ENCODE peak calls at places on chromosomes 1 and 21, in seven cellular contexts. H is OCI-LY7, R is heart left ventricle, M is tibial nerve, K is suprapubic skin, D is neural progenitor cell, C is endothelial cell of umbilical vein. Z is an unnamed sample. For H3K4me1, the result is how much of the 10 kb centered on the place peaks cover.

GRCh38 chr1:244272471-244273261 is 179.0 kb downstream of the ADSS2 start:
- DNase-seq in H (peak), R (peak), M (peak), K (peak), D (peak), C (peak), Z (peak)

GRCh38 chr1:247189981-247190798 is 18.4 kb upstream of the ZNF124 start:
- DNase-seq in H (no peak), R (no peak), M (no peak), K (no peak), D (no peak), C (no peak), Z (no peak)

GRCh38 chr1:185050823-185051451 is 5.6 kb downstream of the RNF2 start:
- DNase-seq in H (no peak), R (no peak), M (no peak), K (no peak), D (no peak), C (no peak), Z (no peak)

GRCh38 chr21:14842641-14843040 is 222.2 kb downstream of the NRIP1 start:
- DNase-seq in H (no peak), R (no peak), M (no peak), K (no peak), D (no peak), C (no peak), Z (no peak)

GRCh38 chr1:33007190-33008050 is 29.3 kb downstream of the AK2 start:
- DNase-seq in H (peak), R (peak), M (peak), K (no peak), D (peak), C (peak), Z (peak)

GRCh38 chr1:100982783-100983182 is 42.8 kb downstream of the DPH5 start:
- DNase-seq in H (no peak), R (no peak), M (no peak), K (no peak), D (no peak), C (no peak), Z (no peak)

GRCh38 chr1:196415978-196416377 is 192.3 kb downstream of the KCNT2 start:
- DNase-seq in H (no peak), R (no peak), M (no peak), K (no peak), D (no peak), C (no peak), Z (no peak)

GRCh38 chr1:180773210-180773865 is 139.4 kb upstream of the KIAA1614 start:
- DNase-seq in H (no peak), R (no peak), M (no peak), K (no peak), D (no peak), C (peak), Z (no peak)

GRCh38 chr1:234535208-234535607 is 56.2 kb upstream of the TARBP1 start:
- DNase-seq in H (no peak), R (no peak), M (no peak), K (no peak), D (no peak), C (no peak), Z (no peak)

GRCh38 chr1:234537236-234537635 is 58.3 kb upstream of the TARBP1 start:
- DNase-seq in H (no peak), R (no peak), M (no peak), K (no peak), D (no peak), C (no peak), Z (no peak)

GRCh38 chr1:234535763-234536515 is 57.0 kb upstream of the TARBP1 start:
- DNase-seq in H (no peak), R (peak), M (peak), K (peak), D (peak), C (peak), Z (peak)

GRCh38 chr1:234538062-234538731 is 59.2 kb upstream of the TARBP1 start:
- DNase-seq in H (no peak), R (no peak), M (no peak), K (peak), D (no peak), C (no peak), Z (no peak)

DNA sequence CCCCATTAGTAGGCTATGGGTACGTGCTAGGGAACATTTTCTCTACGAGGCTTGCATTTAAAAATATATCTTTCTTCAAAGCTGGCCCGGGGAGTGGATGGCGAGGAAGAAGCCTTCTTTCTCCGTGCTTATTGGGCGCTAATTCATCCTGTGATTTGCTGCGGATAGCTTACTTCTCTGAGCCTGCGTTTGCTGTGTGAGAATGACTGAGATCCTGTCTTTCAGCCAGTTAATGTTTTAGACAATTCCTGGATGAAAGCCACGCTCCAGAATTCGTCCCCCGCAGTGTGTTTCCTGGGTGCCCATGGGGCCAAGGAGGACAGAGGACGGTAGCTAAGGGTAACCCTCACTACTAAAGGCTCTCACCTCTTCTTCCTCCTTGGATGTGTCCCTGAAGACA is 57.8 kb upstream of the TARBP1 start:
- DNase-seq in H (no peak), R (no peak), M (no peak), K (no peak), D (no peak), C (no peak), Z (no peak)
- H3K4me1 ChIP-seq in H (under half), R (under half), M (half or more), K (half or more), D (under half), C (under half), Z (half or more)

GRCh38 chr1:2477309-2477708 is 1.2 kb downstream of the PLCH2 start:
- DNase-seq in H (no peak), R (no peak), M (no peak), K (no peak), D (no peak), C (no peak), Z (no peak)

GRCh38 chr1:2476066-2476999 is at the start of gene PLCH2:
- DNase-seq in H (no peak), R (no peak), M (no peak), K (no peak), D (peak), C (no peak), Z (no peak)

GRCh38 chr1:2479186-2479585 is 3.1 kb downstream of the PLCH2 start:
- DNase-seq in H (no peak), R (no peak), M (no peak), K (no peak), D (no peak), C (no peak), Z (no peak)

GRCh38 chr1:2479618-2480017 is 3.5 kb downstream of the PLCH2 start:
- DNase-seq in H (no peak), R (no peak), M (no peak), K (no peak), D (no peak), C (no peak), Z (no peak)

GRCh38 chr1:2478100-2478499 is 2.0 kb downstream of the PLCH2 start:
- DNase-seq in H (no peak), R (no peak), M (no peak), K (no peak), D (no peak), C (no peak), Z (no peak)
- H3K4me3 ChIP-seq in H (no peak), R (no peak), M (no peak), K (no peak), D (no peak), C (no peak), Z (no peak)

DNA sequence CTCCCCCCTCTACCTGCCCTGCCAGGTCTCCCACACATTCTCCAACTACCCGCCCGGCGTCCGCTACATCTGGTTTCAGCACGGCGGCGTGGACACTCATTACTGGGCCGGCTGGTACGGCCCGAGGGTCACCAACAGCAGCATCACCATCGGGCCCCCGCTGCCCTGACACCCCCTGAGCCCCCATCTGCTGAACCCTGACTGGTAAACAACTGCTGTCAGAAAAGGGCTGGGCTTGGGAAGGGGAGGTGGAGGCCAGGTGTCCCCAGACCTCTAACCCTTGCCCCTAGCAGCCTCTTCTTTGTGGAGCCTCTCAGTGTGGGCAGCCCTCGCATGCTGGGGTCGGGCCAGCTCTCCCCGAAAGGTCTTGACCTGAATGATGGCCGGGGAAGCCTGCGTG is 2.9 kb upstream of the FBXO6 start:
- DNase-seq in H (no peak), R (no peak), M (no peak), K (no peak), D (no peak), C (no peak), Z (no peak)
- H3K27ac ChIP-seq in H (no peak), R (no peak), M (no peak), K (no peak), D (no peak), C (no peak), Z (no peak)

GRCh38 chr1:167726038-167726437 is 4.3 kb downstream of the MPZL1 start:
- DNase-seq in H (no peak), R (no peak), M (no peak), K (no peak), D (no peak), C (no peak), Z (no peak)

GRCh38 chr1:167722152-167722869 is 529 bp downstream of the MPZL1 start:
- DNase-seq in H (peak), R (peak), M (no peak), K (peak), D (peak), C (peak), Z (peak)

GRCh38 chr1:167721617-167722151 is at the start of gene MPZL1:
- DNase-seq in H (peak), R (peak), M (peak), K (peak), D (peak), C (peak), Z (peak)

GRCh38 chr1:167722870-167723251 is 1.1 kb downstream of the MPZL1 start:
- DNase-seq in H (no peak), R (no peak), M (no peak), K (no peak), D (no peak), C (no peak), Z (no peak)

DNA sequence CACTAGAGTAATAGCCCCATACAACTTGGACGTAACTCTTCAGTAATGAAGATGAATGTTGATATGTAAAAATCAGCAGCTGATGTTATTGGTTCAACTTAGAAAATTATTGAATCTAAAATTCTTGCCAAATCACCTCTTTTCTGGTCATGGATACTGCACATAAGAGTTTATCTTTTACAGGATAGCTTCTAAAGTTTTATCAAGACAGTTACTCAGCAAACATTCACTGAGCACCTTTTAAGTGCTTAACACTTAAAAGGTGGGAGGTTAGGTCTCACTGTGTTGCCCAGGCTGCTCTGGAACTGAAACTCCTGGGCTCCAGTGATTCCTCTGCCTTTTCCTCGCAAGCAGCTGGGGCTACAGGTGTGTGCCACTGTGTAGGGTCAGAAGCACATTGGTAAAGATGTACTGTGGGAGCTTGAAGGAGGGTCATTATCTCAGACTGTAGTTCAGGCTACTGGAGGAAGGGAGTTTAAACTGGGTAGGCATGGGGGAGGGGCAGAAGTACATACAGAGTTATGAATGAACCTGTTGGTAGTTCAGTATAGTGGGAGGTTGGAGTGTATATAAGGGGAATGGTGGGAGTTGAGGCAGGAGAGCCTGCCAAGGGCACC is 2.0 kb downstream of the MPZL1 start:
- DNase-seq in H (peak), R (no peak), M (no peak), K (no peak), D (no peak), C (no peak), Z (no peak)
- H3K4me1 ChIP-seq in H (half or more), R (under half), M (under half), K (under half), D (under half), C (under half), Z (under half)

DNA sequence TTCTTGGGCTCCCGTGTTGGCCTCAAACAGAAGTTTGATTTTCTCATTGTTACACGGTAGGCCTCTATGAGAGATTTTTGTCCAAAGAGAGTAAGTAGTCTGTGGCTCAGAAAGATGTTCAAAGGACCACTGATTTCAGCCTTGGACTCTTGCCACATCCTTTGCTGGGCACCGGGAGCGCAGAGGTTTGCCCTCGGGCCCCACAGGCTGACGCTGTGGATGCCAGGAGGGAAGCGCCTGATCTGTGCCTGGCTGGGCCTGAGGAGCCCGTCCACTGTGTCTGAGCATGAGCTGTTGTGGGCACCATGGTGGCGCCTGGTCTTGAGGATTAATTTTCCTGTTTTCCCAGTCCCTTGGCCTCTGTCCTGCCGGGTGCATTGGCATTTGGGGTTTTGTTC is 52.3 kb downstream of the PCNT start:
- DNase-seq in H (no peak), R (no peak), M (no peak), K (no peak), D (no peak), C (no peak), Z (no peak)
- H3K4me3 ChIP-seq in H (no peak), R (no peak), M (no peak), K (no peak), D (no peak), C (no peak), Z (no peak)

GRCh38 chr1:23977187-23977853 is 2.8 kb downstream of the SRSF10 start:
- DNase-seq in H (peak), R (no peak), M (no peak), K (no peak), D (no peak), C (no peak), Z (no peak)
- H3K27ac ChIP-seq in H (peak), R (peak), M (peak), K (no peak), D (no peak), C (no peak), Z (no peak)

GRCh38 chr1:18325151-18325550 is 155.6 kb upstream of the KLHDC7A start:
- DNase-seq in H (no peak), R (no peak), M (no peak), K (no peak), D (peak), C (no peak), Z (peak)
- H3K4me1 ChIP-seq in H (under half), R (under half), M (under half), K (under half), D (under half), C (under half), Z (under half)

GRCh38 chr1:29687601-29688244 is 451.4 kb downstream of the PTPRU start:
- DNase-seq in H (no peak), R (no peak), M (no peak), K (no peak), D (no peak), C (no peak), Z (no peak)
- H3K4me3 ChIP-seq in H (no peak), R (no peak), M (no peak), K (no peak), D (no peak), C (no peak), Z (no peak)

GRCh38 chr1:224343679-224344078 is 13.0 kb upstream of the CNIH4 start:
- DNase-seq in H (no peak), R (no peak), M (no peak), K (no peak), D (no peak), C (no peak), Z (no peak)

GRCh38 chr1:224333939-224334701 is 4.1 kb upstream of the NVL start:
- DNase-seq in H (no peak), R (no peak), M (no peak), K (no peak), D (no peak), C (peak), Z (no peak)

GRCh38 chr1:224338150-224338838 is 8.3 kb upstream of the NVL start:
- DNase-seq in H (no peak), R (no peak), M (no peak), K (no peak), D (no peak), C (no peak), Z (no peak)

GRCh38 chr1:224340711-224341384 is 10.9 kb upstream of the NVL start:
- DNase-seq in H (no peak), R (no peak), M (no peak), K (no peak), D (peak), C (peak), Z (peak)

DNA sequence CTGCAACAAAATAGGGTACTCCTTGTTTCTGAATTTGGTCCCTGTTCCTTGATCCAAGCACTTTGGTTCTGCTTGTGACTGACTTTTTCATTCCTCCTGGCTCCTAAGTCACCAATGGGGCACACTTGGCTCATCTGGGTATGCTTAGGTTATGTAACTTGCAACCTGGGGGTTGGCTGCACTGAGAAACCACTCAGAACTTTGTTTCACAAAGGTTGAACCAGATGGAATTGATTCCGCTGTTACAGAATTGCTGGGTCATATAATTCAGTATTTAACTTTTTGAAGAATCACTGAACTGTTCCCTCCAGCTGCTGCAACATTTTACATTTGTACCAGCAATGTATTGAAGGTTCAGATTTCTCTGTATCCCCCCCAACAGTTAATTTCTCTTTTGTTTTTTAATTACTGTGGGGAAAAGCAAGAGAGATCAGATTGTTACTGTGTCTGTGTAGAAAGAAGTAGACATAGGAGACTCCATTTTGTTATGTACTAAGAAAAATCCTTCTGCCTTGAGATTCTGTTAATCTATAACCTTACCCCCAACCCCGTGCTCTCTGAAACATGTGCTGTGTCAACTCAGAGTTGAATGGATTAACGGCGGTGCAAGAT is 9.6 kb upstream of the NVL start:
- DNase-seq in H (no peak), R (no peak), M (no peak), K (no peak), D (no peak), C (no peak), Z (no peak)
- H3K27ac ChIP-seq in H (no peak), R (no peak), M (no peak), K (no peak), D (no peak), C (no peak), Z (no peak)